ENCODE peak calls at places on chromosomes 16 and 17, in six cellular contexts. A is GM12878, G is SK-N-SH, M is H1, R is K562, E is HepG2. Y is an unnamed sample.

GRCh38 chr16:54027126-54027922 is 259.3 kb downstream of the IRX3 start:
- DNase-seq in E (no peak), R (no peak), A (no peak), M (no peak), G (peak; percentile 12), Y (no peak)

GRCh38 chr16:24858219-24859041 is 12.7 kb downstream of the SLC5A11 start:
- DNase-seq in A (no peak), R (peak; percentile 76), M (peak; percentile 85), E (peak; percentile 72), G (no peak), Y (peak; percentile 36)

GRCh38 chr16:64092284-64092683 is 1029.6 kb downstream of the CDH11 start:
- DNase-seq in G (no peak), E (no peak), A (no peak), R (no peak), M (no peak), Y (no peak)

GRCh38 chr17:78957076-78957475 is 22.6 kb downstream of the LGALS3BP start:
- DNase-seq in E (no peak), M (no peak), G (no peak), A (no peak), R (no peak), Y (no peak)

GRCh38 chr17:40122944-40123810 is 1.4 kb downstream of the MSL1 start:
- DNase-seq in A (no peak), G (peak; percentile 83), E (no peak), R (peak; percentile 71), M (peak; percentile 85), Y (peak; percentile 58)

GRCh38 chr16:15757630-15758251 is 99.1 kb downstream of the MYH11 start:
- DNase-seq in G (no peak), E (no peak), R (peak; percentile 58), M (peak; percentile 55), A (no peak), Y (no peak)

GRCh38 chr17:79965806-79966205 is 69.9 kb downstream of the TBC1D16 start:
- DNase-seq in M (no peak), R (no peak), A (no peak), E (no peak), G (no peak), Y (no peak)

GRCh38 chr17:46862949-46863348 is 11.6 kb downstream of the WNT9B start:
- DNase-seq in R (peak; percentile 91), G (no peak), E (no peak), M (peak; percentile 82), A (no peak), Y (no peak)

GRCh38 chr17:48730240-48730550 is 1.6 kb upstream of the HOXB13 start:
- DNase-seq in M (no peak), E (no peak), R (no peak), G (no peak), A (no peak), Y (no peak)

GRCh38 chr16:69035375-69035774 is 70.1 kb upstream of the HAS3 start:
- DNase-seq in R (no peak), E (no peak), G (no peak), M (no peak), A (no peak), Y (no peak)

GRCh38 chr16:69036399-69037091 is 68.9 kb upstream of the HAS3 start:
- DNase-seq in M (no peak), G (no peak), E (no peak), A (no peak), R (no peak), Y (no peak)

GRCh38 chr16:69037373-69038160 is 67.9 kb upstream of the HAS3 start:
- DNase-seq in E (no peak), M (no peak), R (no peak), G (no peak), A (no peak), Y (no peak)

GRCh38 chr16:69040144-69040909 is 65.1 kb upstream of the HAS3 start:
- DNase-seq in A (no peak), R (no peak), G (no peak), E (peak; percentile 89), M (no peak), Y (peak; percentile 35)

GRCh38 chr16:69039333-69039941 is 66.0 kb upstream of the HAS3 start:
- DNase-seq in R (no peak), A (no peak), M (no peak), E (peak; percentile 72), G (no peak), Y (no peak)
- TF ChIP-seq GABPA in R (no peak), A (no peak), M (no peak), E (no peak), G (no peak), Y (no peak)

GRCh38 chr17:35170968-35171771 is 23.0 kb downstream of the SLC35G3 start:
- DNase-seq in G (no peak), E (no peak), R (no peak), A (no peak), M (no peak), Y (no peak)
- H3K27ac ChIP-seq in G (no peak overlapping the region), E (no peak overlapping the region), R (no peak overlapping the region), A (no peak overlapping the region), M (no peak overlapping the region), Y (no peak overlapping the region)

GRCh38 chr17:81200201-81200600 is 22.6 kb downstream of the CEP131 start:
- DNase-seq in R (no peak), M (no peak), G (no peak), E (no peak), A (no peak), Y (no peak)

GRCh38 chr17:81198826-81199481 is 23.8 kb downstream of the CEP131 start:
- DNase-seq in M (no peak), A (no peak), E (no peak), G (no peak), R (no peak), Y (no peak)

GRCh38 chr17:81199482-81199830 is 23.3 kb downstream of the CEP131 start:
- DNase-seq in M (no peak), R (no peak), G (no peak), A (no peak), E (no peak), Y (no peak)

GRCh38 chr17:81202318-81202717 is 20.4 kb downstream of the CEP131 start:
- DNase-seq in A (no peak), R (no peak), M (no peak), E (no peak), G (no peak), Y (no peak)

GRCh38 chr17:81200695-81201580 is 21.8 kb downstream of the CEP131 start:
- DNase-seq in M (no peak), R (peak; percentile 69), G (peak; percentile 91), E (peak; percentile 62), A (no peak), Y (peak; percentile 47)
- TF ChIP-seq CTCF in M (no peak), R (peak; percentile 81), G (peak; percentile 73), E (peak; percentile 65), A (peak; percentile 45), Y (peak; percentile 65)

DNA sequence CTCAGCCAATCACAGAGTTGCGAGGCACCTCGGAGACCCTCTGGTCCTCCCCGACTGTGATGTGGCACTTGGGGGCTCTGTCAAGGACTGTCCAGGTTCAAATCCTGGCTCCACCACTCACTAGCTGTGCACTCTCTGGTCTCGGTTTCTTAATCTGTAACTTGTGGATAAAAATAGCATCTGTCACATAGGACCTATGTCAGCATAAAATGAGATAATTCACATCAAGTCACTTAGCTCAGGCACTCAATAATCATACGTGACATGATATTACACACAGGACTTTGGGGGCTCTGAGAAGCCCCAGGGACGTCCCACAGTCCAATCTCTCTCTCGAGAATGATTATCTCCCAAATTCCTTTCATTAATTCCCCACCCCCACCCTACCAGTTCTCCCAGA is 166.4 kb downstream of the COPRS start:
- DNase-seq in G (no peak), M (peak; percentile 29), A (no peak), E (no peak), R (no peak), Y (no peak)
- TF ChIP-seq GABPA in G (no peak), M (no peak), A (no peak), E (no peak), R (no peak), Y (no peak)

DNA sequence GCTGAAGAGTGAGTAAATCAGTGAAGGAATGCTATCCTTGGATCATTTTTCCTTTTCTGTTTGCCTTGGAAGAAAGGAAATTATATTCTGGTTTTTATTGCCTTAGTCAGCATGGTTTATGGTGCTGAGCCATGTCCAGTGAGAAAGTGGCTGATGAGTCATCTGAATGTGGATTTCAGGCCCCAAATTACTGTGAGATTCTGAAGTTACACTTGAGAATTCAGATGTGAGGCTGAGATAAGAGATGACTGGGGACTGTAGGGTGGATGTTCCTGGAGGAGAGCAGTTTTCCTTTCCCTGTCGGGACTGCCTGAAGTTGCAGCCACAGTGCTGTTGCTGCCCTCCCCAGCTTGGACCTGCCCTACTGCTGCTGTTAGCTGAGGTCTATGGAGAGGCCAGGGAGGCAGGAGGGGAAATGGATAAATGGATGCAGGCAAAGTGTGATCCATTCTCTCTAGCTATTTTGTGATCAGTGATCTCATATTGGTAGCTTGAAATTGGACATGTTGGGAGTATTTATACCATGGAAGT is 4.2 kb upstream of the MAP3K14 start:
- DNase-seq in E (no peak), G (no peak), M (no peak), R (peak; percentile 75), A (no peak), Y (peak; percentile 35)
- H3K27ac ChIP-seq in E (no peak overlapping the region), G (peak overlapping the region; percentile 99), M (no peak overlapping the region), R (peak overlapping the region; percentile 55), A (peak overlapping the region; percentile 42), Y (no peak overlapping the region)

GRCh38 chr16:48911700-48912099 is 301.7 kb upstream of the N4BP1 start:
- DNase-seq in E (no peak), G (no peak), A (no peak), M (no peak), R (no peak), Y (no peak)
- TF ChIP-seq CTCF in E (no peak), G (peak; percentile 38), A (no peak), M (peak; percentile 2), R (no peak), Y (no peak)

GRCh38 chr16:17526956-17527355 is 56.2 kb upstream of the XYLT1 start:
- DNase-seq in A (no peak), E (no peak), M (no peak), R (no peak), G (no peak), Y (no peak)
- TF ChIP-seq GABPA in A (no peak), E (no peak), M (no peak), R (no peak), G (no peak), Y (no peak)

DNA sequence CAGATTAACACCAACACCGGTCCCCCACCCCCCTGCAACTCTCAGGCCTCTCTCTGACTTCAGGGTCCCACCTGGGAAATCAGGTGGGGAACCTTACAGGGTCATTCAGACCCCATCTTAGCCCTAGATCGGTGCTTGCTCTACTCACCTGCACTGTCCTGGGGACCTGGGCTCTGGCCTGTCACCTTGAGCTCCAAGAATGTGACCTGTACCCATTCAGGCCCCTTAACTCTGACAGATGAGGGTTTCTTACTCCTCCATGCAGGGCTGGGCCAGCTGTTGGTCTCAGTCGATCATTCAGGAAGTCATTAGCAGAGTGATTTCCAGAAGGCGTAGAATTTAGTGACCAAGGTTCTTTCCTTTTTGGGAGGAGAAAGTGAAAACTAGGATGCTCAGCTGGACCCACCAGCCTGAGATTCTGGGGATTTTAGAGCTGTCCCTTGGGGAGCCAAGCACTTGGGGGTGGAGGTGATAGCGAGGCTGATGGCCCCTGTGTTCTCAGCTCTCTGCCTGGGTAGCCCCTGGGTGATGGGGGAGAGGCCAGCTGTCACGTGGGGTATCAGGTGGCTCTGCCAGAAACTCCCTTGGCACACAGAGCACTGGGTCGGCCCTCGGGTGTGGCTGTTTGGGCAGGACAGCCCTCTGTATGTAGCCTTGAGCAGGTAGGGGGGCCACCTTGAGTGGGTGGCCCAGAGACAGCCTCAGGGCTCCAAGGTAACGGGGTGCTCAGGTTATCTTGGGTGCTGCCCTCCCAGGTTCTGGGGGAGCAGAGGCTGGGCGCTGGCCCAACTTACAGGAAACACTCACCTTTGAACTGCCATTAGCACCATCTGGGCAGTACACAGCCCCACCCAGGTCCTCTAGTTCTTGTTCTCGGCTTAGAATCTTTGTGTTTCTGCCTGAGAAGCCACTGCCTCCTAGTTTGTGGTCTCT is 734 bp downstream of the MVP start:
- DNase-seq in E (no peak), M (no peak), R (no peak), A (peak; percentile 41), G (no peak), Y (no peak)
- H3K27ac ChIP-seq in E (peak overlapping the region; percentile 53), M (no peak overlapping the region), R (no peak overlapping the region), A (peak overlapping the region; percentile 91), G (peak overlapping the region; percentile 97), Y (no peak overlapping the region)